ENCODE peak calls at places on chromosomes 16 and 17, in eight cellular contexts. One of them, this sample, is unnamed.
A peak's percentile ranks its signal among the peaks of the same experiment; 100 is the strongest.

GRCh38 chr17:10336393-10336792 is 36.4 kb downstream of the MYH13 start:
- DNase-seq in foreskin fibroblast: no peak
- DNase-seq in fibroblast of the aortic adventitia: no peak
- DNase-seq in AG10803: no peak
- DNase-seq in choroid plexus epithelial cell: no peak
- DNase-seq in right lobe of liver: no peak
- DNase-seq in endodermal cell: peak; percentile 70
- DNase-seq in BE2C: no peak
- DNase-seq in this sample: no peak

GRCh38 chr17:76384987-76385891 is 830 bp downstream of the SPHK1 start:
- DNase-seq in BE2C: no peak
- DNase-seq in right lobe of liver: no peak
- DNase-seq in choroid plexus epithelial cell: peak; percentile 77
- DNase-seq in fibroblast of the aortic adventitia: peak; percentile 70
- DNase-seq in foreskin fibroblast: peak; percentile 88
- DNase-seq in endodermal cell: peak; percentile 84
- DNase-seq in AG10803: peak; percentile 69
- DNase-seq in this sample: no peak

GRCh38 chr16:56653218-56653617 is 1.5 kb downstream of the MT1B start:
- DNase-seq in fibroblast of the aortic adventitia: no peak
- DNase-seq in endodermal cell: no peak
- DNase-seq in right lobe of liver: no peak
- DNase-seq in foreskin fibroblast: no peak
- DNase-seq in choroid plexus epithelial cell: no peak
- DNase-seq in BE2C: no peak
- DNase-seq in AG10803: no peak
- DNase-seq in this sample: no peak

GRCh38 chr17:16304832-16305231 is 48.4 kb downstream of the CENPV start:
- DNase-seq in endodermal cell: peak; percentile 80
- DNase-seq in AG10803: peak; percentile 25
- DNase-seq in foreskin fibroblast: peak; percentile 72
- DNase-seq in BE2C: peak; percentile 12
- DNase-seq in right lobe of liver: no peak
- DNase-seq in choroid plexus epithelial cell: peak; percentile 66
- DNase-seq in fibroblast of the aortic adventitia: peak; percentile 15
- DNase-seq in this sample: no peak

GRCh38 chr17:50656509-50656908 is 21.8 kb downstream of the ABCC3 start:
- DNase-seq in right lobe of liver: no peak
- DNase-seq in AG10803: no peak
- DNase-seq in endodermal cell: peak; percentile 81
- DNase-seq in BE2C: no peak
- DNase-seq in choroid plexus epithelial cell: no peak
- DNase-seq in fibroblast of the aortic adventitia: no peak
- DNase-seq in foreskin fibroblast: no peak
- DNase-seq in this sample: no peak

GRCh38 chr17:71472809-71473789 is 647.7 kb upstream of the SOX9 start:
- DNase-seq in endodermal cell: peak; percentile 72
- DNase-seq in fibroblast of the aortic adventitia: peak; percentile 57
- DNase-seq in AG10803: peak; percentile 70
- DNase-seq in right lobe of liver: no peak
- DNase-seq in choroid plexus epithelial cell: peak; percentile 82
- DNase-seq in BE2C: peak; percentile 37
- DNase-seq in foreskin fibroblast: peak; percentile 76
- DNase-seq in this sample: peak; percentile 12

GRCh38 chr17:3556905-3557767 is 476 bp downstream of the TRPV3 start:
- DNase-seq in AG10803: no peak
- DNase-seq in right lobe of liver: no peak
- DNase-seq in BE2C: no peak
- DNase-seq in fibroblast of the aortic adventitia: peak; percentile 4
- DNase-seq in choroid plexus epithelial cell: no peak
- DNase-seq in foreskin fibroblast: no peak
- DNase-seq in endodermal cell: peak; percentile 57
- DNase-seq in this sample: no peak

GRCh38 chr16:64206877-64207276 is 915.0 kb downstream of the CDH11 start:
- DNase-seq in AG10803: no peak
- DNase-seq in BE2C: no peak
- DNase-seq in foreskin fibroblast: peak; percentile 3
- DNase-seq in endodermal cell: no peak
- DNase-seq in right lobe of liver: no peak
- DNase-seq in fibroblast of the aortic adventitia: no peak
- DNase-seq in choroid plexus epithelial cell: no peak
- DNase-seq in this sample: no peak

GRCh38 chr16:86806838-86807351 is 228.5 kb downstream of the FOXL1 start:
- DNase-seq in choroid plexus epithelial cell: no peak
- DNase-seq in BE2C: no peak
- DNase-seq in foreskin fibroblast: peak; percentile 24
- DNase-seq in fibroblast of the aortic adventitia: no peak
- DNase-seq in endodermal cell: peak; percentile 67
- DNase-seq in AG10803: no peak
- DNase-seq in right lobe of liver: no peak
- DNase-seq in this sample: no peak

GRCh38 chr16:11396241-11397048 is 51.2 kb downstream of the RMI2 start:
- DNase-seq in foreskin fibroblast: peak; percentile 84
- DNase-seq in choroid plexus epithelial cell: peak; percentile 69
- DNase-seq in fibroblast of the aortic adventitia: peak; percentile 66
- DNase-seq in BE2C: peak; percentile 84
- DNase-seq in endodermal cell: peak; percentile 95
- DNase-seq in right lobe of liver: peak; percentile 82
- DNase-seq in AG10803: peak; percentile 59
- DNase-seq in this sample: no peak

GRCh38 chr17:64133546-64134215 is 3.7 kb upstream of the ERN1 start:
- DNase-seq in endodermal cell: peak; percentile 68
- DNase-seq in BE2C: peak; percentile 54
- DNase-seq in AG10803: peak; percentile 64
- DNase-seq in fibroblast of the aortic adventitia: peak; percentile 81
- DNase-seq in right lobe of liver: no peak
- DNase-seq in choroid plexus epithelial cell: peak; percentile 87
- DNase-seq in foreskin fibroblast: peak; percentile 82
- DNase-seq in this sample: no peak

GRCh38 chr16:70665113-70665694 is 18.8 kb downstream of the IL34 start:
- DNase-seq in AG10803: no peak
- DNase-seq in foreskin fibroblast: no peak
- DNase-seq in choroid plexus epithelial cell: no peak
- DNase-seq in fibroblast of the aortic adventitia: no peak
- DNase-seq in right lobe of liver: no peak
- DNase-seq in BE2C: no peak
- DNase-seq in endodermal cell: no peak
- DNase-seq in this sample: no peak

GRCh38 chr17:82019905-82020873 is 2.5 kb downstream of the CENPX start:
- DNase-seq in endodermal cell: peak; percentile 97
- DNase-seq in AG10803: peak; percentile 16
- DNase-seq in fibroblast of the aortic adventitia: peak; percentile 30
- DNase-seq in foreskin fibroblast: peak; percentile 67
- DNase-seq in BE2C: peak; percentile 86
- DNase-seq in choroid plexus epithelial cell: no peak
- DNase-seq in right lobe of liver: peak; percentile 80
- DNase-seq in this sample: no peak

GRCh38 chr16:11090947-11091785 is 146.8 kb downstream of the CLEC16A start:
- DNase-seq in choroid plexus epithelial cell: no peak
- DNase-seq in BE2C: no peak
- DNase-seq in AG10803: no peak
- DNase-seq in foreskin fibroblast: no peak
- DNase-seq in right lobe of liver: no peak
- DNase-seq in fibroblast of the aortic adventitia: no peak
- DNase-seq in endodermal cell: no peak
- DNase-seq in this sample: no peak

GRCh38 chr16:72635104-72635503 is 412.8 kb downstream of the ZFHX3 start:
- DNase-seq in AG10803: no peak
- DNase-seq in right lobe of liver: no peak
- DNase-seq in foreskin fibroblast: no peak
- DNase-seq in BE2C: no peak
- DNase-seq in endodermal cell: no peak
- DNase-seq in fibroblast of the aortic adventitia: no peak
- DNase-seq in choroid plexus epithelial cell: no peak
- DNase-seq in this sample: no peak

GRCh38 chr16:16797239-16797638 is 418.3 kb downstream of the NPIPA7 start:
- DNase-seq in choroid plexus epithelial cell: no peak
- DNase-seq in BE2C: no peak
- DNase-seq in foreskin fibroblast: no peak
- DNase-seq in AG10803: no peak
- DNase-seq in right lobe of liver: no peak
- DNase-seq in endodermal cell: peak; percentile 63
- DNase-seq in fibroblast of the aortic adventitia: no peak
- DNase-seq in this sample: no peak

DNA sequence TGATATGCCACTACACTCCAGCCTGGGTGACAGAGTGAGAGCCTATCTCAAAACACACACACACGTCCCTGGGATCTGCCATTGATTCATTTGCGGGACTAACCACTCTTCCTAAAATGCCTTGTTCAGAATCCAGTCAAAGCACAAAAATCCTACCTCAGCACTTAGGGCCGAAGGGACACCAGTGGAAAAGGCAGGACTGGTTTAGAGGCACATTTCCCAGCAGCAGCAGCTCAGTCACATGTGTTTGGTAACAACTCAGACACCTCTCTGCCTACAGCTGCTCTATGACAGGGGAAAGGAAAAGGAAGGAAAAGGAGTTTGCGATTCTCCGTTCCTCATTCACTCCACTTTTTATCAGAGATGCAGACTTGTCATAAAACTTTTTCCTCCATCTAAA is 12.2 kb downstream of the KNOP1 start:
- DNase-seq in choroid plexus epithelial cell: no peak
- DNase-seq in BE2C: no peak
- DNase-seq in right lobe of liver: no peak
- DNase-seq in fibroblast of the aortic adventitia: no peak
- DNase-seq in endodermal cell: no peak
- DNase-seq in foreskin fibroblast: no peak
- DNase-seq in AG10803: no peak
- DNase-seq in this sample: no peak
- H3K4me3 ChIP-seq in choroid plexus epithelial cell: no peak overlapping the region
- H3K4me3 ChIP-seq in BE2C: no peak overlapping the region
- H3K4me3 ChIP-seq in right lobe of liver: no peak overlapping the region
- H3K4me3 ChIP-seq in fibroblast of the aortic adventitia: no peak overlapping the region
- H3K4me3 ChIP-seq in endodermal cell: no peak overlapping the region
- H3K4me3 ChIP-seq in foreskin fibroblast: no peak overlapping the region
- H3K4me3 ChIP-seq in AG10803: no peak overlapping the region
- H3K4me3 ChIP-seq in this sample: no peak overlapping the region

DNA sequence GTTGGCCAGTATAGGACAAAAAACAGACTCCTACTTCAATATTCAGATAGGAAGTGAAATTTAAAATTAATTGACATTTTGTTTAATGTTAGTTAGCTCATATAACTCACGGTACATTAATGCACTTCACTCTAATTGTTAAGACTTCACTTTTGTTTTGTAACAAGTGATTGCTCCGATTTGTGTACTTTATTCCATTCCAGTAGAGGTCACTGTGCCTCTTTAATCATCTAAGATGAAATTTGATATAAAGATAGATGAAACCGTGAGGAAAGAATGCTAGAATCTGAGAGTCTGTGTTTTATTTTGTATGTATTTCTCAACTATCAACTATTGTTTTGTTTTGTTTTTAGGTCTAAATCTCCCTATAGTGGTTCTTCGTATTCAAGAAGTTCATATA is 29.0 kb downstream of the RBBP6 start:
- DNase-seq in BE2C: no peak
- DNase-seq in choroid plexus epithelial cell: peak; percentile 58
- DNase-seq in fibroblast of the aortic adventitia: peak; percentile 46
- DNase-seq in right lobe of liver: no peak
- DNase-seq in AG10803: peak; percentile 43
- DNase-seq in foreskin fibroblast: peak; percentile 47
- DNase-seq in endodermal cell: no peak
- DNase-seq in this sample: no peak
- TF ChIP-seq CTCF in BE2C: peak; percentile 30
- TF ChIP-seq CTCF in choroid plexus epithelial cell: peak; percentile 35
- TF ChIP-seq CTCF in fibroblast of the aortic adventitia: peak; percentile 32
- TF ChIP-seq CTCF in right lobe of liver: peak; percentile 32
- TF ChIP-seq CTCF in AG10803: peak; percentile 54
- TF ChIP-seq CTCF in foreskin fibroblast: peak; percentile 22
- TF ChIP-seq CTCF in endodermal cell: peak; percentile 42
- TF ChIP-seq CTCF in this sample: no peak

DNA sequence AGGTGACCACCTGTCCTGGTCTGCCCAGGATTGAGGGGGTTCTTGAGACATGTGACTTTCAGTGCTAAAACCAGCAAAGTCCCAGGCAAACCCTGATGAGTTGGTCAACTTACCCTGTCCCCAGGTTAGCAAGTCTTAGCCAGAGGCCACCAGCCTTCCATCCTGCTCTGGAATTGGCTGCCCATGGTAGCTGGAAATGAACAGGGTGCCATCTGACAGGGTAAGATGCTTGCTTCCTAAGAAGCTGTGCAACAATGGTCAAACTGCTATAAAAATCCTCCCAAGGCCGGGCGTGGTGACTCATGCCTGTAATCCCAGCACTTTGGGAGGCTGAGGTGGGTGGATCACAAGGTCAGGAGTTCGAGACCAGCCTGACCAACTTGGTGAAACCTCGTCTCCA is 22.8 kb upstream of the MTMR4 start:
- DNase-seq in right lobe of liver: no peak
- DNase-seq in choroid plexus epithelial cell: no peak
- DNase-seq in endodermal cell: no peak
- DNase-seq in foreskin fibroblast: no peak
- DNase-seq in AG10803: no peak
- DNase-seq in fibroblast of the aortic adventitia: no peak
- DNase-seq in BE2C: no peak
- DNase-seq in this sample: no peak
- H3K4me3 ChIP-seq in right lobe of liver: no peak overlapping the region
- H3K4me3 ChIP-seq in choroid plexus epithelial cell: no peak overlapping the region
- H3K4me3 ChIP-seq in endodermal cell: no peak overlapping the region
- H3K4me3 ChIP-seq in foreskin fibroblast: no peak overlapping the region
- H3K4me3 ChIP-seq in AG10803: no peak overlapping the region
- H3K4me3 ChIP-seq in fibroblast of the aortic adventitia: no peak overlapping the region
- H3K4me3 ChIP-seq in BE2C: no peak overlapping the region
- H3K4me3 ChIP-seq in this sample: no peak overlapping the region

GRCh38 chr17:5783269-5783668 is 199.0 kb upstream of the NLRP1 start:
- DNase-seq in choroid plexus epithelial cell: no peak
- DNase-seq in BE2C: no peak
- DNase-seq in AG10803: no peak
- DNase-seq in right lobe of liver: no peak
- DNase-seq in endodermal cell: no peak
- DNase-seq in foreskin fibroblast: no peak
- DNase-seq in fibroblast of the aortic adventitia: no peak
- DNase-seq in this sample: no peak

GRCh38 chr17:5783851-5784250 is 199.5 kb upstream of the NLRP1 start:
- DNase-seq in right lobe of liver: no peak
- DNase-seq in AG10803: no peak
- DNase-seq in BE2C: no peak
- DNase-seq in endodermal cell: no peak
- DNase-seq in foreskin fibroblast: no peak
- DNase-seq in fibroblast of the aortic adventitia: no peak
- DNase-seq in choroid plexus epithelial cell: no peak
- DNase-seq in this sample: no peak

GRCh38 chr17:5781236-5781927 is 197.1 kb upstream of the NLRP1 start:
- DNase-seq in choroid plexus epithelial cell: no peak
- DNase-seq in fibroblast of the aortic adventitia: no peak
- DNase-seq in AG10803: no peak
- DNase-seq in endodermal cell: no peak
- DNase-seq in foreskin fibroblast: no peak
- DNase-seq in BE2C: no peak
- DNase-seq in right lobe of liver: no peak
- DNase-seq in this sample: no peak

GRCh38 chr17:5784791-5785190 is 200.5 kb upstream of the NLRP1 start:
- DNase-seq in AG10803: no peak
- DNase-seq in fibroblast of the aortic adventitia: no peak
- DNase-seq in BE2C: no peak
- DNase-seq in endodermal cell: no peak
- DNase-seq in choroid plexus epithelial cell: no peak
- DNase-seq in foreskin fibroblast: peak; percentile 13
- DNase-seq in right lobe of liver: no peak
- DNase-seq in this sample: no peak

DNA sequence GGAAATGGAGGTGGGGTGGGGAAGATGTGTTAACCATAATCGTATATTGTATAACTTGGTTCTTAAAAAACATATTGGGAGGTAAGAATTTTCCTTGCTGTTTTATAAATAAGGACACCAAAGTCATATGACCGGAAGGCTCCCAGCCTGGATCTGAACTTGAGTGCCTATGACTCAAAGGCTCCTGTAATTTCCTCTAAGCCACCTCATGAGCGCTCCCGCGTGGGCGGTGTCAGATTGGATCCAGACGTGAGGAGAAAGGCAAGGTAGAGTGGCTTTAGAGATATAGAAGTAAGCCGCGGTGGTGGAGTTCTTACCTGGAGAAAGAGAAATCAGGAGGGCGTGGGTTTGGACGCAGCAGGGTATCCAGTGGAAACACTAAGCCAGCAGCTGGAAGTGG is 196.2 kb upstream of the NLRP1 start:
- DNase-seq in fibroblast of the aortic adventitia: peak; percentile 45
- DNase-seq in endodermal cell: peak; percentile 64
- DNase-seq in foreskin fibroblast: peak; percentile 87
- DNase-seq in BE2C: no peak
- DNase-seq in right lobe of liver: no peak
- DNase-seq in choroid plexus epithelial cell: peak; percentile 78
- DNase-seq in AG10803: peak; percentile 66
- DNase-seq in this sample: peak; percentile 59
- TF ChIP-seq CTCF in fibroblast of the aortic adventitia: no peak
- TF ChIP-seq CTCF in endodermal cell: no peak
- TF ChIP-seq CTCF in foreskin fibroblast: no peak
- TF ChIP-seq CTCF in BE2C: no peak
- TF ChIP-seq CTCF in right lobe of liver: no peak
- TF ChIP-seq CTCF in choroid plexus epithelial cell: peak; percentile 40
- TF ChIP-seq CTCF in AG10803: peak; percentile 28
- TF ChIP-seq CTCF in this sample: peak; percentile 5